ENCODE peak calls at places on chromosomes 11 and 22, in four cellular contexts. One of them, this sample, is unnamed.

GRCh38 chr22:46982635-46983034 is 220.2 kb downstream of the TBC1D22A start:
- DNase-seq in GF-D8: no peak
- DNase-seq in putamen: no peak
- DNase-seq in stimulated activated CD4-positive, alpha-beta T cell treated with anti-CD3 and anti-CD28 coated beads, TNF-alpha, amount 100 ng/mL, for 48 hours: no peak
- DNase-seq in this sample: no peak

GRCh38 chr11:115981814-115982471 is 477.7 kb upstream of the CADM1 start:
- DNase-seq in putamen: no peak
- DNase-seq in stimulated activated CD4-positive, alpha-beta T cell treated with anti-CD3 and anti-CD28 coated beads, TNF-alpha, amount 100 ng/mL, for 48 hours: no peak
- DNase-seq in GF-D8: no peak
- DNase-seq in this sample: no peak

GRCh38 chr22:20169253-20169822 is 18.5 kb upstream of the CCDC188 start:
- DNase-seq in GF-D8: no peak
- DNase-seq in putamen: no peak
- DNase-seq in stimulated activated CD4-positive, alpha-beta T cell treated with anti-CD3 and anti-CD28 coated beads, TNF-alpha, amount 100 ng/mL, for 48 hours: no peak
- DNase-seq in this sample: no peak

GRCh38 chr11:117931331-117931950 is 2.2 kb upstream of the TMPRSS13 start:
- DNase-seq in GF-D8: no peak
- DNase-seq in stimulated activated CD4-positive, alpha-beta T cell treated with anti-CD3 and anti-CD28 coated beads, TNF-alpha, amount 100 ng/mL, for 48 hours: no peak
- DNase-seq in putamen: no peak
- DNase-seq in this sample: no peak

GRCh38 chr11:63839508-63840355 is 822 bp downstream of the MARK2 start:
- DNase-seq in stimulated activated CD4-positive, alpha-beta T cell treated with anti-CD3 and anti-CD28 coated beads, TNF-alpha, amount 100 ng/mL, for 48 hours: peak; percentile 8
- DNase-seq in putamen: peak; percentile 70
- DNase-seq in GF-D8: peak; percentile 23
- DNase-seq in this sample: peak; percentile 70

GRCh38 chr11:126578426-126578825 is 222.9 kb downstream of the ST3GAL4 start:
- DNase-seq in stimulated activated CD4-positive, alpha-beta T cell treated with anti-CD3 and anti-CD28 coated beads, TNF-alpha, amount 100 ng/mL, for 48 hours: no peak
- DNase-seq in GF-D8: no peak
- DNase-seq in putamen: no peak
- DNase-seq in this sample: no peak

GRCh38 chr22:23835773-23836144 is 3.0 kb downstream of the DERL3 start:
- DNase-seq in putamen: no peak
- DNase-seq in GF-D8: no peak
- DNase-seq in stimulated activated CD4-positive, alpha-beta T cell treated with anti-CD3 and anti-CD28 coated beads, TNF-alpha, amount 100 ng/mL, for 48 hours: no peak
- DNase-seq in this sample: no peak

GRCh38 chr11:70191495-70192140 is 11.5 kb upstream of the FADD start:
- DNase-seq in GF-D8: no peak
- DNase-seq in stimulated activated CD4-positive, alpha-beta T cell treated with anti-CD3 and anti-CD28 coated beads, TNF-alpha, amount 100 ng/mL, for 48 hours: peak; percentile 43
- DNase-seq in putamen: no peak
- DNase-seq in this sample: peak; percentile 33

GRCh38 chr11:103109818-103110388 is 677 bp downstream of the DYNC2H1 start:
- DNase-seq in putamen: no peak
- DNase-seq in GF-D8: peak; percentile 87
- DNase-seq in stimulated activated CD4-positive, alpha-beta T cell treated with anti-CD3 and anti-CD28 coated beads, TNF-alpha, amount 100 ng/mL, for 48 hours: no peak
- DNase-seq in this sample: no peak

GRCh38 chr22:44084044-44084772 is 60.1 kb downstream of the PARVB start:
- DNase-seq in stimulated activated CD4-positive, alpha-beta T cell treated with anti-CD3 and anti-CD28 coated beads, TNF-alpha, amount 100 ng/mL, for 48 hours: no peak
- DNase-seq in putamen: no peak
- DNase-seq in GF-D8: no peak
- DNase-seq in this sample: no peak

This sample was measured in MV-4-11.